ENCODE peak calls at places on chromosome 19, in four cellular contexts. One of them, this sample, is unnamed.

GRCh38 chr19:1395194-1396018 is 5.9 kb downstream of the GAMT start:
- DNase-seq in posterior vena cava: no peak
- DNase-seq in right lobe of liver: peak; percentile 86
- DNase-seq in stimulated activated CD4-positive, alpha-beta T cell treated with anti-CD3 and anti-CD28 coated beads, Interleukin-4, amount 100 ng/mL, for 1 hour: no peak
- DNase-seq in this sample: no peak

GRCh38 chr19:11948646-11949045 is 16.2 kb upstream of the ZNF763 start:
- DNase-seq in posterior vena cava: no peak
- DNase-seq in right lobe of liver: no peak
- DNase-seq in stimulated activated CD4-positive, alpha-beta T cell treated with anti-CD3 and anti-CD28 coated beads, Interleukin-4, amount 100 ng/mL, for 1 hour: no peak
- DNase-seq in this sample: peak; percentile 3

GRCh38 chr19:2731181-2732117 is 8.4 kb downstream of the SLC39A3 start:
- DNase-seq in posterior vena cava: no peak
- DNase-seq in right lobe of liver: no peak
- DNase-seq in stimulated activated CD4-positive, alpha-beta T cell treated with anti-CD3 and anti-CD28 coated beads, Interleukin-4, amount 100 ng/mL, for 1 hour: no peak
- DNase-seq in this sample: no peak

GRCh38 chr19:7521551-7522071 is 813 bp upstream of the MCOLN1 start:
- DNase-seq in posterior vena cava: no peak
- DNase-seq in right lobe of liver: no peak
- DNase-seq in stimulated activated CD4-positive, alpha-beta T cell treated with anti-CD3 and anti-CD28 coated beads, Interleukin-4, amount 100 ng/mL, for 1 hour: no peak
- DNase-seq in this sample: no peak

GRCh38 chr19:50677636-50678035 is 28.4 kb downstream of the C19orf81 start:
- DNase-seq in posterior vena cava: no peak
- DNase-seq in right lobe of liver: no peak
- DNase-seq in stimulated activated CD4-positive, alpha-beta T cell treated with anti-CD3 and anti-CD28 coated beads, Interleukin-4, amount 100 ng/mL, for 1 hour: no peak
- DNase-seq in this sample: no peak

GRCh38 chr19:13132471-13133166 is 14.6 kb downstream of the NACC1 start:
- DNase-seq in posterior vena cava: no peak
- DNase-seq in right lobe of liver: no peak
- DNase-seq in stimulated activated CD4-positive, alpha-beta T cell treated with anti-CD3 and anti-CD28 coated beads, Interleukin-4, amount 100 ng/mL, for 1 hour: peak; percentile 47
- DNase-seq in this sample: peak; percentile 70

GRCh38 chr19:4889034-4889825 is 13.5 kb downstream of the ARRDC5 start:
- DNase-seq in posterior vena cava: no peak
- DNase-seq in right lobe of liver: no peak
- DNase-seq in stimulated activated CD4-positive, alpha-beta T cell treated with anti-CD3 and anti-CD28 coated beads, Interleukin-4, amount 100 ng/mL, for 1 hour: no peak
- DNase-seq in this sample: peak; percentile 31

GRCh38 chr19:13027557-13027956 is 32.3 kb downstream of the NFIX start:
- DNase-seq in posterior vena cava: no peak
- DNase-seq in right lobe of liver: no peak
- DNase-seq in stimulated activated CD4-positive, alpha-beta T cell treated with anti-CD3 and anti-CD28 coated beads, Interleukin-4, amount 100 ng/mL, for 1 hour: no peak
- DNase-seq in this sample: no peak

GRCh38 chr19:35619290-35619923 is 6.9 kb downstream of the HAUS5 start:
- DNase-seq in posterior vena cava: no peak
- DNase-seq in right lobe of liver: no peak
- DNase-seq in stimulated activated CD4-positive, alpha-beta T cell treated with anti-CD3 and anti-CD28 coated beads, Interleukin-4, amount 100 ng/mL, for 1 hour: no peak
- DNase-seq in this sample: no peak